ENCODE peak calls at places on chromosomes 4 and X, in four cellular contexts. O, J, G and X are unnamed samples.

GRCh38 chr4:101693842-101694398 is 96.6 kb upstream of the BANK1 start:
- DNase-seq in J (no peak), O (no peak), G (no peak), X (no peak)

GRCh38 chr4:48047896-48048295 is 31.3 kb downstream of the NIPAL1 start:
- DNase-seq in G (no peak), J (no peak), O (no peak), X (no peak)

GRCh38 chr4:110869862-110870577 is 247.1 kb upstream of the PITX2 start:
- DNase-seq in J (no peak), O (no peak), G (no peak), X (no peak)

GRCh38 chr4:37392540-37393255 is 148.2 kb downstream of the NWD2 start:
- DNase-seq in O (no peak), G (no peak), J (no peak), X (no peak)

GRCh38 chr4:109547394-109547793 is 12.7 kb upstream of the MCUB start:
- DNase-seq in O (no peak), J (no peak), G (no peak), X (no peak)

GRCh38 chrX:134803551-134804183 is 145.4 kb upstream of the PLAC1 start:
- DNase-seq in G (no peak), J (no peak), O (no peak), X (no peak)

GRCh38 chrX:110316351-110317078 is 1.4 kb downstream of the AMMECR1 start:
- DNase-seq in O (no peak), J (no peak), G (no peak), X (no peak)

GRCh38 chr4:101332424-101332823 is 14.9 kb downstream of the PPP3CA start:
- DNase-seq in J (no peak), O (no peak), G (no peak), X (no peak)

GRCh38 chr4:7358100-7358735 is 76.5 kb downstream of the PSAPL1 start:
- DNase-seq in O (peak; percentile 55), G (no peak), J (no peak), X (no peak)

GRCh38 chr4:8906668-8906970 is 35.0 kb upstream of the HMX1 start:
- DNase-seq in J (no peak), G (no peak), O (no peak), X (no peak)

GRCh38 chr4:82754546-82755165 is 43.9 kb downstream of the SCD5 start:
- DNase-seq in G (no peak), J (no peak), O (no peak), X (no peak)

GRCh38 chrX:110002300-110003166 is at the start of gene TMEM164:
- DNase-seq in J (peak; percentile 67), O (peak; percentile 69), G (peak; percentile 78), X (peak; percentile 73)

GRCh38 chrX:36978886-36979285 is 29.3 kb upstream of the FAM47C start:
- DNase-seq in G (no peak), J (no peak), O (no peak), X (no peak)

GRCh38 chr4:79050521-79050880 is 111.3 kb upstream of the PAQR3 start:
- DNase-seq in O (no peak), J (no peak), G (no peak), X (no peak)

GRCh38 chr4:76090241-76090691 is 15.8 kb downstream of the ART3 start:
- DNase-seq in G (no peak), O (no peak), J (no peak), X (no peak)

GRCh38 chrX:154918060-154918483 is 31.9 kb downstream of the F8A1 start:
- DNase-seq in G (peak; percentile 2), J (no peak), O (peak; percentile 32), X (peak; percentile 17)

GRCh38 chrX:29470029-29470428 is 745.3 kb upstream of the MAGEB2 start:
- DNase-seq in G (no peak), O (no peak), J (no peak), X (no peak)